ENCODE peak calls at places on chromosomes 2 and 18, in seven cellular contexts. P is thoracic aorta, F is IMR-90, Q is fibroblast of mammary gland, H is Calu3, W is choroid plexus epithelial cell, S is H9. Z is an unnamed sample.

GRCh38 chr2:95258271-95258670 is 16.0 kb upstream of the PROM2 start:
- DNase-seq in P (no peak), F (no peak), Q (peak), H (no peak), W (no peak), S (no peak), Z (no peak)

GRCh38 chr2:124586835-124587234 is 561.7 kb downstream of the CNTNAP5 start:
- DNase-seq in P (no peak), F (no peak), Q (no peak), H (no peak), W (no peak), S (no peak), Z (no peak)

GRCh38 chr18:35464731-35465728 is 32.7 kb downstream of the INO80C start:
- DNase-seq in P (no peak), F (no peak), Q (no peak), H (no peak), W (peak), S (no peak), Z (no peak)

GRCh38 chr18:2413352-2413751 is 158.0 kb downstream of the METTL4 start:
- DNase-seq in P (no peak), F (no peak), Q (no peak), H (no peak), W (no peak), S (no peak), Z (no peak)

GRCh38 chr2:234268314-234268713 is 217.8 kb downstream of the SPP2 start:
- DNase-seq in P (no peak), F (no peak), Q (no peak), H (no peak), W (no peak), S (no peak), Z (no peak)

GRCh38 chr2:206389164-206389563 is 54.2 kb upstream of the ADAM23 start:
- DNase-seq in P (no peak), F (no peak), Q (no peak), H (no peak), W (no peak), S (no peak), Z (no peak)

GRCh38 chr2:129565710-129566109 is 413.8 kb upstream of the RAB6C start:
- DNase-seq in P (no peak), F (no peak), Q (no peak), H (no peak), W (peak), S (no peak), Z (no peak)

GRCh38 chr2:132384491-132385186 is 32.0 kb upstream of the GPR39 start:
- DNase-seq in P (no peak), F (no peak), Q (no peak), H (no peak), W (no peak), S (no peak), Z (no peak)

GRCh38 chr2:34547340-34547739 is 948.2 kb upstream of the FAM98A start:
- DNase-seq in P (no peak), F (no peak), Q (no peak), H (no peak), W (no peak), S (peak), Z (no peak)

GRCh38 chr2:3127279-3127690 is 250.3 kb downstream of the EIPR1 start:
- DNase-seq in P (no peak), F (no peak), Q (no peak), H (no peak), W (no peak), S (no peak), Z (no peak)

GRCh38 chr2:113406114-113406513 is 31.4 kb upstream of the ZNG1B start:
- DNase-seq in P (no peak), F (no peak), Q (no peak), H (no peak), W (no peak), S (peak), Z (no peak)

GRCh38 chr2:96984300-96984699 is 2.1 kb downstream of the FAM178B start:
- DNase-seq in P (no peak), F (no peak), Q (no peak), H (no peak), W (no peak), S (no peak), Z (no peak)

GRCh38 chr18:21826196-21826595 is 85.6 kb downstream of the MIB1 start:
- DNase-seq in P (no peak), F (peak), Q (peak), H (no peak), W (peak), S (no peak), Z (no peak)

GRCh38 chr2:144217853-144218633 is 301.9 kb downstream of the ZEB2 start:
- DNase-seq in P (no peak), F (peak), Q (peak), H (no peak), W (no peak), S (no peak), Z (no peak)

GRCh38 chr18:32278148-32278799 is 88.4 kb downstream of the MEP1B start:
- DNase-seq in P (no peak), F (no peak), Q (no peak), H (no peak), W (no peak), S (no peak), Z (no peak)

GRCh38 chr2:132936261-132936660 is 266.3 kb upstream of the LYPD1 start:
- DNase-seq in P (no peak), F (peak), Q (no peak), H (no peak), W (no peak), S (no peak), Z (no peak)

GRCh38 chr18:40984856-40985255 is 970.2 kb upstream of the PIK3C3 start:
- DNase-seq in P (no peak), F (peak), Q (peak), H (no peak), W (peak), S (no peak), Z (no peak)

GRCh38 chr18:5304232-5304631 is 8.7 kb upstream of the ZBTB14 start:
- DNase-seq in P (no peak), F (no peak), Q (no peak), H (no peak), W (no peak), S (no peak), Z (no peak)

GRCh38 chr2:189281151-189281550 is 101.6 kb upstream of the COL5A2 start:
- DNase-seq in P (no peak), F (peak), Q (no peak), H (no peak), W (no peak), S (no peak), Z (no peak)

GRCh38 chr2:149075868-149076267 is 37.4 kb downstream of the LYPD6B start:
- DNase-seq in P (no peak), F (no peak), Q (peak), H (no peak), W (peak), S (no peak), Z (no peak)

GRCh38 chr2:74507926-74508520 is 528 bp upstream of the PCGF1 start:
- DNase-seq in P (no peak), F (peak), Q (peak), H (peak), W (peak), S (peak), Z (peak)

GRCh38 chr18:9792565-9793226 is 84.6 kb downstream of the RAB31 start:
- DNase-seq in P (no peak), F (no peak), Q (no peak), H (peak), W (no peak), S (peak), Z (peak)

GRCh38 chr2:203126971-203127370 is 111.8 kb upstream of the CYP20A1 start:
- DNase-seq in P (no peak), F (no peak), Q (no peak), H (no peak), W (no peak), S (no peak), Z (no peak)

GRCh38 chr18:23626451-23627279 is 36.0 kb downstream of the ANKRD29 start:
- DNase-seq in P (no peak), F (peak), Q (peak), H (no peak), W (peak), S (no peak), Z (no peak)

GRCh38 chr18:55280515-55280914 is 307.5 kb downstream of the TCF4 start:
- DNase-seq in P (no peak), F (peak), Q (peak), H (no peak), W (peak), S (no peak), Z (no peak)

GRCh38 chr2:133480707-133481429 is 87.4 kb downstream of the NCKAP5 start:
- DNase-seq in P (no peak), F (no peak), Q (no peak), H (no peak), W (no peak), S (no peak), Z (no peak)

GRCh38 chr18:67417864-67418523 is 98.5 kb downstream of the DSEL start:
- DNase-seq in P (no peak), F (peak), Q (peak), H (peak), W (peak), S (no peak), Z (no peak)

GRCh38 chr2:96408631-96409542 is 73.3 kb downstream of the NCAPH start:
- DNase-seq in P (peak), F (peak), Q (peak), H (peak), W (peak), S (no peak), Z (no peak)

GRCh38 chr2:67455219-67456142 is 58.3 kb downstream of the ETAA1 start:
- DNase-seq in P (no peak), F (no peak), Q (no peak), H (no peak), W (no peak), S (no peak), Z (no peak)

GRCh38 chr18:59733411-59733810 is 36.2 kb upstream of the CCBE1 start:
- DNase-seq in P (no peak), F (no peak), Q (no peak), H (no peak), W (no peak), S (no peak), Z (no peak)

GRCh38 chr2:223621901-223622300 is 19.7 kb upstream of the SCG2 start:
- DNase-seq in P (no peak), F (no peak), Q (no peak), H (no peak), W (peak), S (no peak), Z (no peak)

GRCh38 chr2:240214790-240215675 is 74.6 kb upstream of the OTOS start:
- DNase-seq in P (no peak), F (no peak), Q (no peak), H (no peak), W (no peak), S (no peak), Z (no peak)

GRCh38 chr2:235416816-235417499 is 76.9 kb upstream of the AGAP1 start:
- DNase-seq in P (no peak), F (peak), Q (peak), H (no peak), W (peak), S (no peak), Z (no peak)

GRCh38 chr2:20614201-20615045 is 36.5 kb downstream of the HS1BP3 start:
- DNase-seq in P (no peak), F (no peak), Q (peak), H (peak), W (peak), S (peak), Z (no peak)

GRCh38 chr2:12534646-12535263 is 182.0 kb upstream of the TRIB2 start:
- DNase-seq in P (no peak), F (peak), Q (peak), H (no peak), W (peak), S (no peak), Z (no peak)

DNA sequence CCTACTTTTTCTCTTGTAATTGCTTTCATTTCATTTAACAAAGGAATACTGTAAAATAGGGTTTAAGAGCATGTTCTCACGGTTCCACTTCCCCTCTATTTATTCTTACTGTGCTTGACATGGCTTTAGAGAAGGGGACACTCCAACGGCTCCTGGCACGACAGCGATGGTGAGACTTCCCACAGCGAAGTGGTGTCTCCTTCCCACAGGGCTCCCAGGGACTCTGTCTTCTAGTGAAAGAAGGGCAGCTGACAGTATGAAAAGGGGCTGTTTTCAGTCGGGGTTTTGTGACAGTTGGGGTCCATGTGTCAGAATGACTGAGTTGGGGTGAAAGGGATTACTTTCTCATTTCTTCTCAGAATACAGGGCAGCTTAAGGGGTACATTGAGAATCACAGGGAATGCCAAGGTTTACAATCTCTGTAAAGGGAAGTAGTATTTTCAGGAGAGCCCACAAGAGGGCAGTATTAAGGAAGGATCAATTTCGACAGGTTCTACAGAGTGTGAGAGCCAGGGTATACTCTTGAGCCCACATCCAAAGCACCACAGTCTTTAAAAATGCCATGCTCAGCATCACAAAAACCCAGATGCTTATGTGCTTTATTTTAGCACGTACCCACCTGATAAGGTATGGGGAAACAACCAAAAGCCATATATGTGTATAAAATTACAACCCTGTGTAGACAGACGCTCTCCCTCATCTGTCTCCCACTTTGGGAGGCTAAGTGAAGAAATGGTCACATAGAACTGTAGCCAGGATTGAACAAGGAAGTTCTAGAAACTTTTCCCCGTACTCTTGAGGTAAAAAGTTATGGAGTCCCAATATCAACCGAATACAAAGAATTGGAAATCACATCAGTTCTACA is 31.3 kb upstream of the RAPGEF4 start:
- DNase-seq in P (no peak), F (peak), Q (peak), H (peak), W (peak), S (no peak), Z (peak)
- TF ChIP-seq CTCF in P (peak), F (peak), Q (peak), H (peak), W (peak), S (peak), Z (peak)

GRCh38 chr18:37578886-37579513 is 13.4 kb upstream of the CELF4 start:
- DNase-seq in P (no peak), F (peak), Q (peak), H (peak), W (peak), S (no peak), Z (no peak)
- TF ChIP-seq CTCF in P (peak), F (peak), Q (peak), H (peak), W (peak), S (peak), Z (peak)

DNA sequence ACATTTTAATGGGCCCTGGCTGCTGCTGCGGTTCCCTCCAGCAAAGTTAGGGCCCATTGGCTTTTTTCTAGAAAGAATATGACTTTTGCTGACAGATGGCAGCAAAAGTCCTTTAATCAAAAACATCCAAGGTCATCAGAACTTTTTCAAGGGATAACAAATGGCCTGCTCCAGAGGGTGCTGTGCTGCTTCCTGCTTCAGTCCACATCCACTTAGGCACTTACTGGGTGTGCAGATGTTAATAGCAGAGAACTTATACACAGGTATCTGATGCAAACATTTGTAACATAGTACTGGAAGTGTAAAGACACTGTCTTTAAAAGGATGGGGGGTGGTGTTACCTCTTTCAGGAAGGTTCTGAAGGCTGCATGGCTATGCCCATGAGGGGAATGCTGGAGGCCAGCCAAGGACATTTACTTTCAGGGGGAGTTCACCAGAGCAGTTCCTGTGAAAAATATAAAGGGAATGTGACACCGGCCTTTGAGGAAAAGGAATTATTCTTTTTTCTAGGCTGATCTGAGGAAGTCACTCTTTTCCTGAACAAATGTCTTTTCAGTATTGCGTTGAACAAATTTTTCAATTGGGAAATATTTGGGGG is 5.6 kb downstream of the HOXD8 start:
- DNase-seq in P (no peak), F (no peak), Q (peak), H (no peak), W (peak), S (no peak), Z (no peak)
- TF ChIP-seq CTCF in P (no peak), F (no peak), Q (peak), H (no peak), W (no peak), S (no peak), Z (no peak)

DNA sequence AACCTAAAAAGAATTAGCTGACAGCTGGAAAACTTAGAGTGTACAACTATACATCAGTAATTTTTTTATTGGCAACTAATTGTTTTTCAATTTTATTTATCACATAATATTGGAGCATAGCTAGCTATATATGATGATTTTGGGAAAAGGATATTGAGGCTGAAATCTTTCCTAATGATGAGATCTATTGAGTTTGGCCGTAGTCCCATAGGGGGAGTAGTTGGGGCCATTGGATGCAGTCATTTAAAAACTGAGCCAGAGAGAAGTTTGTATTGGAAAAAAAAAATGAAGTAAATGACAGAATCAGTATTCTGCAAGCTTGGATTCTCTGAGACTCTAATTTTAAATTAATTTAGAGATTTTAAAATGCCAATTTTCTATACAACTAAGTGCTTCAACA is 179.8 kb downstream of the LTBP1 start:
- DNase-seq in P (no peak), F (no peak), Q (no peak), H (no peak), W (no peak), S (no peak), Z (no peak)
- TF ChIP-seq CTCF in P (no peak), F (no peak), Q (peak), H (no peak), W (peak), S (peak), Z (no peak)

GRCh38 chr2:159617080-159617479 is 732 bp upstream of the BAZ2B start:
- DNase-seq in P (no peak), F (no peak), Q (no peak), H (no peak), W (no peak), S (no peak), Z (no peak)
- TF ChIP-seq CTCF in P (no peak), F (no peak), Q (no peak), H (no peak), W (no peak), S (no peak), Z (no peak)

DNA sequence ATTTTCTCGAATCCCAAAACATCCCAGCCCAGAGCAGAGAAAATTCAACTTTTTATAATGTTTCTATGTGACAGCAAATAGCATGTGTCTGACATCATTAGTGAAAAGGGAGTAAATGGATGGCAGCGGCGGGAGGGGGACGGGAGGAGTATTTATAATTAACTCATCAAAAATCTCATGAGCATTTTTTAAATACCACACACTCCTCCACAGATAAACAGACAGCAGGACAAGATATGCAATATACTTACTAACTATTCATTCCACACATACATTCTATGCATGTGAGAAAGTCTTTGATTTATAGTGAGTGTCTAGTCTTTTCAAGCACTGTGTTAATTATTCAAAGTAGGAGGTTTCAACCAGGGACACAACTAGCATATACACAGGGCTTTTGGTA is 107.6 kb downstream of the LRP2 start:
- DNase-seq in P (no peak), F (no peak), Q (no peak), H (no peak), W (peak), S (no peak), Z (no peak)
- TF ChIP-seq CTCF in P (no peak), F (no peak), Q (no peak), H (no peak), W (no peak), S (no peak), Z (no peak)

GRCh38 chr2:216661639-216662375 is 28.6 kb downstream of the IGFBP2 start:
- DNase-seq in P (no peak), F (no peak), Q (no peak), H (peak), W (no peak), S (no peak), Z (no peak)
- TF ChIP-seq CTCF in P (no peak), F (peak), Q (no peak), H (no peak), W (peak), S (no peak), Z (no peak)

GRCh38 chr2:197075286-197075685 is 148.8 kb upstream of the PGAP1 start:
- DNase-seq in P (no peak), F (no peak), Q (no peak), H (no peak), W (no peak), S (no peak), Z (no peak)

GRCh38 chr2:197077336-197077735 is 150.8 kb upstream of the PGAP1 start:
- DNase-seq in P (no peak), F (no peak), Q (no peak), H (no peak), W (no peak), S (no peak), Z (no peak)

GRCh38 chr2:197076652-197077051 is 150.1 kb upstream of the PGAP1 start:
- DNase-seq in P (no peak), F (no peak), Q (no peak), H (no peak), W (no peak), S (no peak), Z (no peak)

GRCh38 chr2:197073701-197074433 is 147.4 kb upstream of the PGAP1 start:
- DNase-seq in P (no peak), F (no peak), Q (peak), H (peak), W (peak), S (no peak), Z (no peak)

GRCh38 chr2:197075754-197076337 is 149.3 kb upstream of the PGAP1 start:
- DNase-seq in P (no peak), F (no peak), Q (peak), H (no peak), W (peak), S (no peak), Z (no peak)
- TF ChIP-seq CTCF in P (peak), F (peak), Q (peak), H (peak), W (peak), S (peak), Z (peak)

Z was measured in endothelial cell.